ENCODE peak calls at places on chromosomes 7 and 10, in five cellular contexts. W, T, G, V and X are unnamed samples.

GRCh38 chr10:86411281-86411841 is 44.8 kb upstream of the GRID1 start:
- DNase-seq in W (no peak), T (no peak), G (peak; percentile 37), V (no peak), X (no peak)

GRCh38 chr7:22074961-22075360 is 129.3 kb upstream of the CDCA7L start:
- DNase-seq in W (no peak), T (no peak), G (no peak), V (no peak), X (no peak)

GRCh38 chr7:197413-198335 is 5.3 kb downstream of the FAM20C start:
- DNase-seq in W (no peak), T (no peak), G (no peak), V (no peak), X (no peak)

GRCh38 chr10:124998624-124999291 is 56.8 kb downstream of the ZRANB1 start:
- DNase-seq in W (peak; percentile 66), T (no peak), G (peak; percentile 19), V (no peak), X (peak; percentile 22)

GRCh38 chr10:58781873-58782488 is 269.3 kb downstream of the BICC1 start:
- DNase-seq in W (no peak), T (no peak), G (no peak), V (no peak), X (no peak)

GRCh38 chr7:106126170-106126938 is 14.2 kb upstream of the SYPL1 start:
- DNase-seq in W (no peak), T (no peak), G (no peak), V (peak; percentile 38), X (no peak)

GRCh38 chr10:70459061-70459770 is 17.7 kb upstream of the NODAL start:
- DNase-seq in W (no peak), T (no peak), G (no peak), V (no peak), X (no peak)

GRCh38 chr10:22927661-22928403 is at the start of gene ARMC3:
- DNase-seq in W (peak; percentile 84), T (peak; percentile 59), G (no peak), V (peak; percentile 59), X (peak; percentile 58)

GRCh38 chr7:138832966-138833365 is 35.0 kb upstream of the ATP6V0A4 start:
- DNase-seq in W (no peak), T (no peak), G (no peak), V (no peak), X (no peak)

GRCh38 chr10:79322616-79323566 is 24.4 kb upstream of the PPIF start:
- DNase-seq in W (peak; percentile 87), T (no peak), G (no peak), V (peak; percentile 55), X (no peak)

GRCh38 chr7:94355389-94355788 is 39.3 kb upstream of the COL1A2 start:
- DNase-seq in W (no peak), T (no peak), G (no peak), V (no peak), X (no peak)

GRCh38 chr7:135978624-135979023 is 1.5 kb upstream of the MTPN start:
- DNase-seq in W (no peak), T (no peak), G (peak; percentile 17), V (no peak), X (no peak)

DNA sequence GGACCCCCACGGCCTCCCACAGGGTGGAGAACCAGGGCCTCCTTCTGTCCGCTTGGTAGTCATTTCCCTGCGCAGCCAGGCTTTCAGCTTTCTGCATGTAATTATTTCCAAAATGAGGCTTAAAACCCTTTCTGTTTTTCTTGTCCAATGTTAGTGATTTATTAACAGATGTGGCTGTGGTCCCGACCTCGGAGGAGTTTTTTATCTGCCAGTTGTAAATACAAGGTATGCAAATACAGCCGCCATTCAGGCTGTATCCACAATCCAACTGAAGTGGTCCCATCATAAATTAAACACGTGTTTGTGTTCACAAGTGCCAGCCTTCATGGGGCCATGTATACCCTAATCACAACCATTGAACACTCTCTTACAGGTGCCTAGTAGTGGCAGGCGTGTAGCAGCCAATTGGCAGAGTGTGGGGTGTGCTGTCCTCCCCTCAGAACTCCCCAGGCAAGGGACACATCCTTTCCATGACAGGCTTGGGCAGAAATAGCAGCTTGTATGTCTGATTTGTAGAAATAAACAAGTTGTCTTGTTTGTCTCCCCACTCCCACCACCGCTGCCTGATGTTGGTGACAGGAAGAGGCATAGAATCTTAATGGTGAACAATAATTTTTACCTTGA is 251.3 kb upstream of the MKI67 start:
- DNase-seq in W (no peak), T (no peak), G (no peak), V (no peak), X (no peak)
- H3K4me3 ChIP-seq in W (no peak overlapping the region), T (no peak overlapping the region), G (no peak overlapping the region), V (no peak overlapping the region), X (no peak overlapping the region)

DNA sequence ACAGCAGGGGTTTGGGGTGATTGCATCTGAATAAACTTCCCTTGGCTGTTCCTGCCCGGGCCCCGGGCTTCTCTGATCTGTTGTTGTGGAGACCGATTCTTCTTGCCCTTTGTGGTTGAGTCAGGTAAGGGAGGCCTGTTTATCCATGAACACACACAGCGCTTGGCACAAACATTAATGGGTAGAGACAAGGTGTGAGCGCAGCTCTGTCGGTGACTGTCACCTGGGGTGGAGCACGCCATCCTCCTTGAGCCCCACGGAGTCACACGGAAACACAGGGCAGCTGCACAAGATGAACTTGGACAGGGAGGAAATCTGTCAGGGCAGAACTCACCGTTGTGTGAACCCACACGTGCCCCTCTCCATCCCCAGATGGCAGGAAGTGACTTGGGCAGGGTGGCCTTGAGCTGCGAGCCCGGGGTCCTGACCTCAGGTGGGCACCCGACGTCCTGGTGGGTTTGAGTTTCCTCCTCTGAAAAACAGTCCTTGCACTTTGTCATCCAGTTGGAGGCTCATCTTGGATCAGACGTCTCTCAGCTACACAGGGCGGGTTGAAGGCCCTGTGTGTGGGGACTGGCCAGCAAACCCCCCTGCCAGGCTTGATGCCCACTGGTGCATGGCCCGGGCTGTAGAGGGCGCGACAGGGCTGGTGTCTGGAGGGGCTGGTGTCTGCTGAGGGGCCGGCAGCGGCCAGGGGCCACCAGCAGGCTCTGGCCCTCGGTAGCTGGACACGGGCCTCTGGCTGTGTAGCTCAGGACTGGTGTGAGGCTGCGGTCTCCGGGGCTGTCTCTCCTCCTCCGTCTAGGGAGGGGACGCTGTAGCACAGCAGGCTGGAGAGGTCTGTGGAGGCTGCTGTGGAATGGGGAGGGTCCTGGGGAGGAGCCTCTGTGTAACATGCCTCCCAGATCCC is 24.2 kb upstream of the SHH start:
- DNase-seq in W (peak; percentile 70), T (peak; percentile 42), G (no peak), V (no peak), X (no peak)
- H3K27me3 ChIP-seq in W (peaks cover under 1% of the 10 kb centered on the region), T (no peaks in the 10 kb centered on the region), G (no peaks in the 10 kb centered on the region), V (no peaks in the 10 kb centered on the region), X (peaks cover 99% of the 10 kb centered on the region)

GRCh38 chr7:70559815-70560214 is 572.1 kb upstream of the GALNT17 start:
- DNase-seq in W (no peak), T (no peak), G (no peak), V (no peak), X (no peak)

GRCh38 chr7:70565723-70566122 is 566.2 kb upstream of the GALNT17 start:
- DNase-seq in W (no peak), T (no peak), G (no peak), V (no peak), X (no peak)

GRCh38 chr7:70568674-70569334 is 563.1 kb upstream of the GALNT17 start:
- DNase-seq in W (no peak), T (peak; percentile 61), G (no peak), V (peak; percentile 79), X (peak; percentile 35)

GRCh38 chr7:70566659-70567058 is 565.3 kb upstream of the GALNT17 start:
- DNase-seq in W (no peak), T (no peak), G (no peak), V (no peak), X (no peak)

GRCh38 chr7:70563960-70564359 is 568.0 kb upstream of the GALNT17 start:
- DNase-seq in W (no peak), T (no peak), G (no peak), V (no peak), X (no peak)
- H3K4me1 ChIP-seq in W (no peaks in the 10 kb centered on the region), T (no peaks in the 10 kb centered on the region), G (no peaks in the 10 kb centered on the region), V (peaks cover under 1% of the 10 kb centered on the region), X (peaks cover 7% of the 10 kb centered on the region)

GRCh38 chr7:101169110-101169837 is 3.9 kb upstream of the VGF start:
- DNase-seq in W (no peak), T (no peak), G (no peak), V (no peak), X (no peak)
- H3K4me3 ChIP-seq in W (no peak overlapping the region), T (no peak overlapping the region), G (no peak overlapping the region), V (no peak overlapping the region), X (no peak overlapping the region)

DNA sequence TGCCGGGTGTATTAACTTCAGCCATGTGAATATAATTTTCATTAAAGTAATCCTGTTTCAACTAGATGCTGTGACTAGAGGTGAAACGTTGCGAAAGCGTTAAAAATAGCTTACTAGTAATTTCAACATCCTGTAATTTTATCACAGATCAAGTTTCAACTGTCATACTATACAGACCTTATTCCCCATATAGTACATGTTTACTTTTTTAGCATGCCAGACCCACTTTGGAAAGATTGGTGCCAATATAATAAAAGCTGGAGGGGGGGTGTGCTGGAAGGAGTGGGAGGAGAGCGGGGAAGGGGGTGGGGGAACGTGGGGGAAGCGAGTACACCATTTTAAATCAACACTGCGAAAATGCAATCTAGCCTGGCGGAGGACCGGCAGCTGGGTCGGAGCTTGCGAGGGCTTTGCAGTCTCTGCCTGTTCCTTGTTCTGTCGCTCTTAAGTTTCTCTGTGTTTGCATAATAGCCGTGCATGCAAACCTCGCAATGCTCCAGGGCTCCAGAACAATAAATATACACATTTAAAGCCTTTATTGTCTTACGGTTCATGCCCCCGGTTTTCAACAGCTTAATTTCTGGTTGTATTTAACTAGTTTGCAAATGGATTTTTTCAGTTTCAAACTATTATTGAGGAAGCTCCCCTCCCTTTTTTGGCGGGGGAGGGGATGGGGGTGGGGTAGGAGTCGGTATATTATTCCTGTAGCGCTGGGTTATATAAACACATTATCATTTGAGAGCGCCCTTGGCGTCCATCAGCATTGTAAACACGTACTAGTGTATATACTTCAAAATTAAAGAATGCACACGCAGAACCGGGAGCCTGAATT is 1.3 kb upstream of the ARID5B start:
- DNase-seq in W (peak; percentile 92), T (peak; percentile 66), G (peak; percentile 65), V (peak; percentile 66), X (peak; percentile 50)
- H3K27me3 ChIP-seq in W (no peaks in the 10 kb centered on the region), T (no peaks in the 10 kb centered on the region), G (no peaks in the 10 kb centered on the region), V (no peaks in the 10 kb centered on the region), X (no peaks in the 10 kb centered on the region)

DNA sequence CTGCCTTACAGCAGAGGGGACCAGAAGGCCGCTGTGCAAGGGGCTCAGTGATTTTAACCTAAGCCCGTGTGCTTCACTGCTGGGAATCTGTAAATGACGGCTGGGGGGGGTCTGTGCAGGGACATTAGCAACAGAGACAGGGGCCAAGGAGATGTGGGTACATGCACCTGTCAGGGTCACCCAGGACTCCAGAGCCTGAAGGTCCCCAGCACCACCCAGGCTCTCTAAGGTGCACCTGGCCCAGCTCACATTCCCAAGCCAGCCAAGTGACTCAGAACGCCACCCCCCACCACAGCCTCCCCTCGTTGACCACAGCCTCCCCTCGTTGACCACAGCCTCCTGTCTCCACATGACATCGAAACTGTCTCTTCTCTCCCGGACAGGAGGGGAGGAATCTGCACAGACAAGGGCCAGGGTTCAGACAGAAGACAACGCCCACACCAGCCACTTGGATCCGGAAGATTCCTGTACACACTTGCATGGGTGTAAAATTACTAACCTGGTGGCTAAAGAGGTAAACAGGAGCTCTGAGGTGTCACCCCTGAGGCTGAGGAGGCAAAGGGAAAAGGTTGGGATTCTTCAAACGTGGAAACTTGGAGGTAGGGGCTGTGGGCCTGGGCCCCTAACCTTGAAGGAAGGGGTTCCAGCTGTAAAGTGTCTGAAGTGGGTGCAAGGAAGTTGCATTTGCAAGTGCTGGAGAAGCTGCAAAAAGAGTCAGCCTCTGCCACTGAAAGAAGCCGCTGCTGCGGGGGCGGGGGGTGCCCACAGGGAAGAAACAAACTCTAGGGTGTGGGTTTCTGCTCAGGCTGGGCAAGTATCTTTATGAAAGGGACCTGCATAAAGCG is 27.0 kb downstream of the CALML3 start:
- DNase-seq in W (peak; percentile 43), T (peak; percentile 74), G (no peak), V (no peak), X (peak; percentile 3)
- H3K4me1 ChIP-seq in W (peaks cover 7% of the 10 kb centered on the region), T (peaks cover 10% of the 10 kb centered on the region), G (peaks cover 17% of the 10 kb centered on the region), V (peaks cover 62% of the 10 kb centered on the region), X (peaks cover 23% of the 10 kb centered on the region)